ENCODE peak calls at places on chromosome 15, in six cellular contexts. I, F, A, T, E and Q are unnamed samples.

GRCh38 chr15:44308415-44308814 is 19.9 kb downstream of the GOLM2 start:
- DNase-seq in E (no peak), I (no peak), F (no peak), T (no peak), A (no peak), Q (no peak)

GRCh38 chr15:70720228-70721016 is 42.9 kb downstream of the UACA start:
- DNase-seq in I (no peak), E (no peak), T (no peak), A (no peak), F (no peak), Q (no peak)

GRCh38 chr15:52337961-52338535 is 42.4 kb upstream of the MYO5C start:
- DNase-seq in A (no peak), F (no peak), T (no peak), E (peak), I (no peak), Q (peak)

GRCh38 chr15:87941606-87942005 is 314.9 kb downstream of the NTRK3 start:
- DNase-seq in I (no peak), T (no peak), E (no peak), A (no peak), F (no peak), Q (no peak)

GRCh38 chr15:33226559-33227181 is 32.2 kb upstream of the FMN1 start:
- DNase-seq in I (no peak), E (peak), F (no peak), T (no peak), A (no peak), Q (peak)

GRCh38 chr15:48965972-48966371 is 2.3 kb upstream of the SHC4 start:
- DNase-seq in T (no peak), F (no peak), E (no peak), I (no peak), A (no peak), Q (no peak)

GRCh38 chr15:67521770-67522568 is 1.0 kb downstream of the C15orf61 start:
- DNase-seq in I (no peak), T (no peak), F (no peak), E (no peak), A (no peak), Q (peak)

GRCh38 chr15:41840673-41841072 is 2.0 kb downstream of the PLA2G4B start:
- DNase-seq in E (no peak), T (no peak), A (no peak), I (no peak), F (no peak), Q (no peak)

GRCh38 chr15:20358781-20359414 is 182.7 kb downstream of the GOLGA6L6 start:
- DNase-seq in A (no peak), F (no peak), E (no peak), T (no peak), I (no peak), Q (no peak)

GRCh38 chr15:87224409-87224808 is 1032.1 kb downstream of the NTRK3 start:
- DNase-seq in T (no peak), A (no peak), I (no peak), E (no peak), F (no peak), Q (no peak)

GRCh38 chr15:70573121-70573850 is 190.1 kb downstream of the UACA start:
- DNase-seq in T (no peak), I (no peak), A (no peak), F (no peak), E (no peak), Q (no peak)

GRCh38 chr15:86834115-86834863 is 754.6 kb downstream of the AGBL1 start:
- DNase-seq in E (no peak), A (no peak), I (no peak), F (no peak), T (no peak), Q (no peak)

GRCh38 chr15:56165234-56165633 is 78.4 kb downstream of the RFX7 start:
- DNase-seq in E (no peak), A (no peak), T (no peak), F (no peak), I (no peak), Q (no peak)

GRCh38 chr15:38553071-38553470 is 11.5 kb downstream of the RASGRP1 start:
- DNase-seq in T (no peak), I (no peak), A (no peak), E (no peak), F (no peak), Q (no peak)

GRCh38 chr15:95921404-95921803 is 409.1 kb upstream of the NR2F2 start:
- DNase-seq in F (no peak), T (no peak), I (no peak), A (no peak), E (no peak), Q (no peak)

GRCh38 chr15:64151727-64152506 is at the start of gene SNX22:
- DNase-seq in F (no peak), I (no peak), T (no peak), E (peak), A (no peak), Q (peak)

GRCh38 chr15:57198654-57199241 is 177.6 kb upstream of the CGNL1 start:
- DNase-seq in E (peak), I (no peak), F (no peak), T (no peak), A (no peak), Q (peak)

GRCh38 chr15:31080618-31081017 is 20.9 kb downstream of the TRPM1 start:
- DNase-seq in A (peak), I (no peak), F (no peak), T (no peak), E (peak), Q (peak)

GRCh38 chr15:42384597-42384996 is 25.3 kb downstream of the CAPN3 start:
- DNase-seq in I (no peak), E (peak), F (no peak), A (no peak), T (no peak), Q (no peak)

GRCh38 chr15:44159492-44159891 is 35.6 kb downstream of the FRMD5 start:
- DNase-seq in F (no peak), T (no peak), E (no peak), A (no peak), I (no peak), Q (no peak)

GRCh38 chr15:20646529-20647142 is 105.0 kb upstream of the GOLGA6L6 start:
- DNase-seq in F (no peak), T (no peak), I (no peak), E (no peak), A (peak), Q (no peak)

GRCh38 chr15:83109532-83109931 is 2.1 kb downstream of the TM6SF1 start:
- DNase-seq in E (no peak), I (no peak), F (no peak), A (no peak), T (no peak), Q (no peak)

GRCh38 chr15:36080759-36081158 is 498.7 kb upstream of the CDIN1 start:
- DNase-seq in T (no peak), E (no peak), A (no peak), I (no peak), F (no peak), Q (no peak)

GRCh38 chr15:36856339-36856973 is 243.9 kb downstream of the MEIS2 start:
- DNase-seq in I (no peak), T (no peak), F (no peak), E (no peak), A (no peak), Q (no peak)

GRCh38 chr15:64525828-64526530 is 65.6 kb downstream of the ZNF609 start:
- DNase-seq in A (no peak), F (no peak), T (no peak), I (no peak), E (no peak), Q (no peak)

GRCh38 chr15:76626611-76627010 is 278.5 kb downstream of the SCAPER start:
- DNase-seq in F (no peak), A (no peak), E (no peak), I (no peak), T (no peak), Q (peak)

GRCh38 chr15:31280037-31280830 is 46.4 kb upstream of the KLF13 start:
- DNase-seq in T (peak), E (no peak), F (peak), I (no peak), A (peak), Q (no peak)

GRCh38 chr15:61809216-61809615 is 251.0 kb downstream of the VPS13C start:
- DNase-seq in A (no peak), T (peak), I (no peak), F (no peak), E (no peak), Q (no peak)

GRCh38 chr15:90421527-90421926 is 33.5 kb downstream of the IQGAP1 start:
- DNase-seq in A (no peak), I (no peak), E (no peak), T (no peak), F (no peak), Q (no peak)

GRCh38 chr15:84715442-84716035 is 400 bp downstream of the SEC11A start:
- DNase-seq in T (no peak), E (peak), A (peak), I (no peak), F (no peak), Q (peak)

GRCh38 chr15:67746450-67746849 is 78.9 kb upstream of the SKOR1 start:
- DNase-seq in F (no peak), T (no peak), I (no peak), A (no peak), E (peak), Q (no peak)

GRCh38 chr15:55766676-55767075 is 23.7 kb upstream of the PRTG start:
- DNase-seq in T (no peak), E (no peak), I (no peak), F (no peak), A (no peak), Q (no peak)

GRCh38 chr15:92884813-92885461 is 15.2 kb upstream of the CHD2 start:
- DNase-seq in I (no peak), T (no peak), F (no peak), E (no peak), A (no peak), Q (peak)
- TF ChIP-seq POLR2AphosphoS5 in I (peak), T (no peak), F (no peak), E (no peak), A (peak), Q (no peak)

GRCh38 chr15:91627473-91628309 is 225.8 kb upstream of the SLCO3A1 start:
- DNase-seq in A (peak), E (no peak), T (no peak), I (no peak), F (no peak), Q (no peak)
- TF ChIP-seq POLR2AphosphoS5 in A (peak), E (no peak), T (no peak), I (no peak), F (no peak), Q (no peak)

GRCh38 chr15:78083687-78084358 is 6.3 kb upstream of the TBC1D2B start:
- DNase-seq in I (no peak), E (no peak), F (no peak), A (peak), T (no peak), Q (no peak)

GRCh38 chr15:78082743-78083110 is 5.2 kb upstream of the TBC1D2B start:
- DNase-seq in T (no peak), E (no peak), A (peak), I (no peak), F (no peak), Q (no peak)

GRCh38 chr15:78085928-78086327 is 6.4 kb upstream of the SH2D7 start:
- DNase-seq in T (no peak), F (no peak), A (no peak), I (no peak), E (no peak), Q (no peak)

GRCh38 chr15:78083186-78083585 is 5.7 kb upstream of the TBC1D2B start:
- DNase-seq in A (peak), I (no peak), E (no peak), F (no peak), T (no peak), Q (no peak)

GRCh38 chr15:78084359-78084750 is 6.8 kb upstream of the TBC1D2B start:
- DNase-seq in E (no peak), F (no peak), T (no peak), A (peak), I (no peak), Q (no peak)
- TF ChIP-seq POLR2AphosphoS5 in E (no peak), F (no peak), T (no peak), A (no peak), I (no peak), Q (no peak)

DNA sequence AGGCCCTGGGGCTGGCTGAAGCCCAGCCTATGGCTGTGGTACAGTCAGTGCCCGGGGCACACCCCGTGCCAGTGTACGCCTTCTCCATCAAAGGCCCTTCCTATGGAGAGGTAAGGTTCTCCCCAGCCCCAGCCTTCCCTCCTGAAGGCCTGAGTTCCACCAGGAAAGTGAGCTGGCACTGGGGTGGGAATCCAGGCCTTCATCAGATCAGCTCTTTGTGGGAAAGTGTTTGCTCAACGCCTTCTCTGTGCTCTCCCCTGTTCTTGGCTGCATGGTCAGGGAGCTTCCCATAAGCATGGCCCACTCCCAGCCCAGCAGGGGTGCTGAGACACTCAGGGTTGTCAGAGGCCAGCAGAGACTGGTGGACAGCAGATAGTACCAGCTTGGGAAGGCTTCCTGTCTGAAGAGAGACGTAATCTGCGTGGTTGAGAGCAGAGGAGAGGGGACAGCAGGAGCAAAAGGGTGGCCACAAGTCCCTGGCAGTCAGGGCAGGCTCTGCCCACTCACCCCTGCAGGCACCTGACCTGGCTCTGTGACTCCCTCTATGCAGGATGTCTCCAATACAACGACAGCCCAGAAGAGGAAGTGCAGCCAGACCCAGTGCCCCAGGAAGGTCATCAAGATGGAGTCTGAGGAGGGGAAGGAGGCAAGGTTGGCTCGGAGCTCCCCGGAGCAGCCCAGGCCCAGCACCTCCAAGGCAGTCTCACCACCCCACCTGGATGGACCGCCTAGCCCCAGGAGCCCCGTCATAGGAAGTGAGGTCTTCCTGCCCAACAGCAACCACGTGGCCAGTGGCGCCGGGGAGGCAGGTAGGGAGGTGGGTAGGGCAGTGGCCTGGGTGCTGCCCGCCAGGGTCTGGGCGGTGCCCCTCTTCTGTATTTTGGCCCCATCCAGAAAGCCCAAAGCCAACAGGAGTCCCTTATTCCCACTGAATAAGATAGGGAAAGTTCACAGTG is 38.4 kb downstream of the PML start:
- DNase-seq in I (no peak), E (no peak), T (no peak), F (no peak), A (no peak), Q (no peak)
- TF ChIP-seq POLR2AphosphoS5 in I (no peak), E (no peak), T (no peak), F (no peak), A (no peak), Q (no peak)

GRCh38 chr15:89167267-89168176 is 53.9 kb downstream of the RLBP1 start:
- DNase-seq in E (no peak), I (peak), F (peak), A (no peak), T (no peak), Q (peak)
- TF ChIP-seq POLR2AphosphoS5 in E (no peak), I (no peak), F (no peak), A (peak), T (peak), Q (peak)

GRCh38 chr15:101242160-101242998 is 9.5 kb downstream of the CHSY1 start:
- DNase-seq in F (no peak), E (no peak), I (no peak), A (no peak), T (no peak), Q (no peak)

GRCh38 chr15:101244889-101245668 is 6.8 kb downstream of the CHSY1 start:
- DNase-seq in A (no peak), F (no peak), I (no peak), E (no peak), T (no peak), Q (no peak)

GRCh38 chr15:101244039-101244781 is 7.6 kb downstream of the CHSY1 start:
- DNase-seq in E (no peak), I (no peak), A (no peak), F (peak), T (no peak), Q (no peak)

GRCh38 chr15:101242999-101243336 is 8.9 kb downstream of the CHSY1 start:
- DNase-seq in F (no peak), E (no peak), T (no peak), A (no peak), I (no peak), Q (peak)

DNA sequence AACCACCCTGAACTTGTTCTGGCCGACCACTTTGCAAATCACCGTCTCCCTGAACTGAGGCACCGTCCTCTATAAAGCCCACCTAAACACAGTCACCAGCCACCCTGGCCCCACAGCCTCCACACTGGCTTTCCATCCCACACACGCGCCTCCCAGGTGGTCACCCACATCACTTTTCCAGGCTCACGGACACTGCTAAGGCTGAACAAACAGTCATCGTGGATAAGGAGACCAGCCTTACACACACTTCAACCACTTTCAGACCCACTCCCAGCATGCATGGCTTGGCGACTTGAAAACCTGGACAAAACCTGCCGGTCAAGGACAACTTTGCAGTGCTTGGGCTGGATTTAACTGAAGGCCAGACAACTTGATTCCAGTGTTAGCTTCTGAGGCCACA is 8.4 kb downstream of the CHSY1 start:
- DNase-seq in T (no peak), A (no peak), I (no peak), F (no peak), E (no peak), Q (no peak)
- TF ChIP-seq POLR2AphosphoS5 in T (no peak), A (no peak), I (no peak), F (no peak), E (no peak), Q (no peak)

GRCh38 chr15:89090791-89091666 is 2.8 kb downstream of the ABHD2 start:
- DNase-seq in E (no peak), T (no peak), I (no peak), A (peak), F (no peak), Q (peak)
- TF ChIP-seq POLR2AphosphoS5 in E (no peak), T (peak), I (no peak), A (peak), F (no peak), Q (peak)

DNA sequence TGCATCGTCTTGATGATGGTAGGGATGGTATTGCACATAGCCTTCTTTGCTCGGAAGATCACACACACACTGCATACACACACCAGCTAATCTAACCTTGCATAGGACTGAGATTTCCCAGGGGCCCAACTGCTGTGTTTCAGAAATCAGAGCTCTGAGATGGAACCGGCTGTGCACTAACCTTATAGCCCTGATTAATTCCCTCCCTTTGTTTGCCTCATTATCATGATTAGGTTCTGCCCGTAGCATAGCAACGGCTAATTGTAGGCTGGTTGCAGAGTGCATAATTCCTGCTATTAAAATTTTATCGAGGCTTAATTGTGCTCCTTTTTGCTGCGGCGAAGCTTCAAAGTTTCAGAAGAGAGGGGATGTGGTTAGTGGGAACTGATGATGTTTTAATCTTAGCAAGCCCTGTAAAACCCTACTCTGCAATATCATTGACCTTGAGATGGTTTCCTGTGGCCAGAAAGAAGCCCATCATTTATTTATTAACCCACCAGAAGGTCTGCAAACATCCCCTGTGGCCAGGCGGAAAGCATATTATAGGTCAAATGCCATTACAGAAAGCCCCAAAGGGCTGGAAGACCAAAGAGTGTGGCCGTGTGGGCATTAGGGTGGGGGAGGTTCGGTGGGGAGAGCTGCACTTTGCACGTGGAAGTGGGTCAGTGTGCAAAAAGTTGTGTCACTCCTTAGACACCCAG is 56.2 kb upstream of the GLCE start:
- DNase-seq in E (no peak), T (no peak), F (peak), A (no peak), I (no peak), Q (no peak)
- TF ChIP-seq POLR2AphosphoS5 in E (no peak), T (no peak), F (no peak), A (no peak), I (no peak), Q (no peak)

GRCh38 chr15:63042879-63043340 is 363 bp downstream of the TPM1 start:
- DNase-seq in A (no peak), E (no peak), T (no peak), I (no peak), F (no peak), Q (peak)

GRCh38 chr15:63041982-63042878 is at the start of gene TPM1:
- DNase-seq in I (no peak), F (peak), E (peak), A (peak), T (no peak), Q (peak)

GRCh38 chr15:63044645-63045437 is 2.3 kb downstream of the TPM1 start:
- DNase-seq in A (peak), I (no peak), E (peak), T (no peak), F (no peak), Q (peak)

GRCh38 chr15:63044077-63044644 is 1.6 kb downstream of the TPM1 start:
- DNase-seq in I (no peak), E (no peak), T (no peak), A (no peak), F (no peak), Q (no peak)

GRCh38 chr15:63043391-63044076 is 987 bp downstream of the TPM1 start:
- DNase-seq in F (no peak), A (peak), E (no peak), T (no peak), I (no peak), Q (peak)
- TF ChIP-seq POLR2AphosphoS5 in F (no peak), A (peak), E (no peak), T (peak), I (no peak), Q (peak)